ENCODE peak calls at places on chromosomes 12 and 14, in nine cellular contexts. H is endothelial cell of umbilical vein, N is psoas muscle, O is lower lobe of right lung, G is tibial artery, V is heart left ventricle, L is K562, J is breast epithelium, S is A673. M is an unnamed sample. For H3K27me3, the result is how much of the 10 kb centered on the place peaks cover.

GRCh38 chr14:55760801-55761200 is 180.8 kb downstream of the KTN1 start:
- DNase-seq in H (no peak), N (no peak), O (no peak), G (no peak), V (no peak), L (no peak), J (no peak), S (no peak), M (no peak)

GRCh38 chr14:85549697-85550096 is 19.8 kb downstream of the FLRT2 start:
- DNase-seq in H (no peak), N (no peak), O (no peak), G (no peak), V (no peak), L (no peak), J (no peak), S (no peak), M (no peak)

GRCh38 chr12:6662906-6663742 is at the start of gene ING4:
- DNase-seq in H (peak), N (peak), O (peak), G (peak), V (peak), L (peak), J (peak), S (peak), M (peak)

GRCh38 chr12:122523280-122523679 is 3.5 kb downstream of the RSRC2 start:
- DNase-seq in H (no peak), N (no peak), O (no peak), G (no peak), V (no peak), L (peak), J (no peak), S (peak), M (no peak)

GRCh38 chr12:110543965-110544364 is 39.2 kb downstream of the PPTC7 start:
- DNase-seq in H (no peak), N (no peak), O (no peak), G (no peak), V (no peak), L (no peak), J (no peak), S (no peak), M (no peak)

GRCh38 chr12:70691018-70691672 is 53.9 kb upstream of the PTPRB start:
- DNase-seq in H (peak), N (no peak), O (no peak), G (no peak), V (no peak), L (no peak), J (no peak), S (no peak), M (no peak)

GRCh38 chr14:43042408-43042807 is 1435.7 kb downstream of the LRFN5 start:
- DNase-seq in H (no peak), N (no peak), O (no peak), G (no peak), V (no peak), L (no peak), J (no peak), S (no peak), M (no peak)

GRCh38 chr12:77594386-77594785 is 236.3 kb upstream of the NAV3 start:
- DNase-seq in H (no peak), N (no peak), O (no peak), G (no peak), V (no peak), L (no peak), J (no peak), S (no peak), M (no peak)

GRCh38 chr14:54691525-54692260 is 124.8 kb downstream of the SAMD4A start:
- DNase-seq in H (peak), N (peak), O (peak), G (peak), V (peak), L (peak), J (peak), S (peak), M (peak)

GRCh38 chr12:65248656-65249633 is 29.5 kb upstream of the MSRB3 start:
- DNase-seq in H (peak), N (no peak), O (no peak), G (no peak), V (no peak), L (peak), J (no peak), S (no peak), M (no peak)

GRCh38 chr14:30651934-30652333 is 29.8 kb downstream of the SCFD1 start:
- DNase-seq in H (no peak), N (no peak), O (no peak), G (no peak), V (no peak), L (no peak), J (no peak), S (no peak), M (no peak)

GRCh38 chr12:107396991-107397390 is 288.6 kb upstream of the PWP1 start:
- DNase-seq in H (no peak), N (no peak), O (no peak), G (no peak), V (no peak), L (peak), J (no peak), S (no peak), M (no peak)

GRCh38 chr14:77245820-77246219 is 25.2 kb downstream of the NGB start:
- DNase-seq in H (no peak), N (peak), O (no peak), G (no peak), V (no peak), L (no peak), J (no peak), S (no peak), M (no peak)

GRCh38 chr12:108784270-108784669 is 53.0 kb upstream of the CORO1C start:
- DNase-seq in H (no peak), N (no peak), O (peak), G (no peak), V (no peak), L (no peak), J (no peak), S (no peak), M (no peak)

GRCh38 chr12:72540811-72541210 is 268.6 kb downstream of the TRHDE start:
- DNase-seq in H (no peak), N (no peak), O (no peak), G (no peak), V (no peak), L (no peak), J (no peak), S (no peak), M (no peak)

GRCh38 chr12:12265571-12266388 is 1.1 kb downstream of the LRP6 start:
- DNase-seq in H (peak), N (no peak), O (no peak), G (no peak), V (no peak), L (peak), J (no peak), S (peak), M (no peak)

GRCh38 chr12:124087251-124088141 is 114.5 kb downstream of the ZNF664 start:
- DNase-seq in H (no peak), N (no peak), O (no peak), G (no peak), V (no peak), L (no peak), J (no peak), S (no peak), M (no peak)

GRCh38 chr12:67386869-67387570 is 117.9 kb downstream of the CAND1 start:
- DNase-seq in H (no peak), N (no peak), O (no peak), G (no peak), V (no peak), L (no peak), J (no peak), S (no peak), M (no peak)

GRCh38 chr12:128853321-128854197 is at the start of gene GLT1D1:
- DNase-seq in H (no peak), N (no peak), O (no peak), G (no peak), V (no peak), L (no peak), J (no peak), S (no peak), M (no peak)

GRCh38 chr12:117408161-117408791 is 46.9 kb upstream of the NOS1 start:
- DNase-seq in H (peak), N (peak), O (peak), G (peak), V (peak), L (no peak), J (no peak), S (peak), M (no peak)

GRCh38 chr12:101570022-101570421 is 24.7 kb upstream of the MYBPC1 start:
- DNase-seq in H (peak), N (no peak), O (no peak), G (no peak), V (no peak), L (peak), J (no peak), S (peak), M (no peak)

GRCh38 chr12:108804361-108804949 is 52.9 kb downstream of the SSH1 start:
- DNase-seq in H (peak), N (peak), O (no peak), G (peak), V (peak), L (no peak), J (no peak), S (peak), M (no peak)

GRCh38 chr12:6319446-6319845 is 9.0 kb downstream of the PLEKHG6 start:
- DNase-seq in H (no peak), N (peak), O (no peak), G (no peak), V (no peak), L (no peak), J (no peak), S (no peak), M (no peak)

GRCh38 chr12:10851243-10851858 is 2.1 kb upstream of the PRR4 start:
- DNase-seq in H (no peak), N (no peak), O (no peak), G (no peak), V (no peak), L (no peak), J (no peak), S (no peak), M (no peak)

GRCh38 chr12:64618953-64619590 is 8.8 kb downstream of the RASSF3 start:
- DNase-seq in H (peak), N (no peak), O (no peak), G (no peak), V (no peak), L (peak), J (no peak), S (peak), M (no peak)

GRCh38 chr14:98160901-98161300 is 1111.1 kb downstream of the BCL11B start:
- DNase-seq in H (no peak), N (no peak), O (no peak), G (no peak), V (no peak), L (no peak), J (no peak), S (no peak), M (no peak)

GRCh38 chr14:86943391-86944365 is 1049.3 kb downstream of the GALC start:
- DNase-seq in H (no peak), N (no peak), O (no peak), G (no peak), V (no peak), L (no peak), J (no peak), S (peak), M (no peak)

GRCh38 chr14:81153187-81153586 is 67.6 kb downstream of the GTF2A1 start:
- DNase-seq in H (no peak), N (no peak), O (no peak), G (no peak), V (no peak), L (no peak), J (no peak), S (no peak), M (no peak)

GRCh38 chr12:132359971-132360370 is 30.6 kb upstream of the GALNT9 start:
- DNase-seq in H (no peak), N (peak), O (peak), G (no peak), V (no peak), L (no peak), J (peak), S (no peak), M (no peak)

GRCh38 chr12:121227294-121227693 is 17.4 kb downstream of the P2RX4 start:
- DNase-seq in H (no peak), N (no peak), O (peak), G (no peak), V (no peak), L (no peak), J (peak), S (no peak), M (no peak)

GRCh38 chr12:7989827-7990491 is 42.6 kb upstream of the FOXJ2 start:
- DNase-seq in H (peak), N (peak), O (peak), G (peak), V (peak), L (peak), J (no peak), S (peak), M (peak)

GRCh38 chr12:94962680-94963079 is 40.8 kb downstream of the NDUFA12 start:
- DNase-seq in H (no peak), N (no peak), O (no peak), G (no peak), V (no peak), L (no peak), J (no peak), S (no peak), M (no peak)

DNA sequence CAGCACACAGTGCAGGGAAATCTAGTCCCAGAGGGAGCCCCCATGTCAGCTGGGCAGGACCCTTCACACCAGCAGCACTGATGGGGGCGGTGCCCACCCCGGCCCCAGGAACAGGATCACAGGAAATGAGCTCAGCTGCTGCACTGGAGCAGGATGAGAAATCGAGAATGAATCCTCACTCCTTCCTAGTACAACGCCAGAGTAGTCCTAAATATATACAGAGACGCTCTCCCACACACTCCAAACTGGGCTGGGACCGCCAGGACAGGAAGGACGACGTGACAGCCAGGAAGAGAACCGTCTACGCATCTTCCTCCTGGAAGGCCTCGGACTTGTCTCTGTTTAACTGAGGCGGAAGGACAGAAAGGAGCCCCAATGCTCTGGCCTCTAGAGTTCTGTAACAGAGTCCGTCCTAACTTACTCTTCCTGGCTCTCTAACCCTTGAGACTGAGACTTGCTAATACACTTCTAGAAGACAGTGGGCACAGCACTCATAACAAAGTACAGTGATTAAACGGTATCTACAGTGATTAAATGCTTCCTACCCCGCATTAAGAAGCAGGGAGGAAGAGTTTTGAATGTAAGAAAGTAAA is 33.4 kb downstream of the CDC42BPB start:
- DNase-seq in H (peak), N (no peak), O (no peak), G (no peak), V (peak), L (no peak), J (peak), S (peak), M (no peak)
- H3K27ac ChIP-seq in H (peak), N (peak), O (peak), G (peak), V (peak), L (no peak), J (no peak), S (peak), M (no peak)

GRCh38 chr14:101116065-101116464 is 212.5 kb upstream of the RTL1 start:
- DNase-seq in H (no peak), N (no peak), O (no peak), G (no peak), V (no peak), L (no peak), J (no peak), S (no peak), M (no peak)

GRCh38 chr14:101115652-101116051 is 212.1 kb upstream of the RTL1 start:
- DNase-seq in H (no peak), N (no peak), O (no peak), G (no peak), V (no peak), L (no peak), J (no peak), S (no peak), M (no peak)

GRCh38 chr14:101114726-101115481 is 211.4 kb upstream of the RTL1 start:
- DNase-seq in H (no peak), N (peak), O (no peak), G (peak), V (no peak), L (no peak), J (no peak), S (no peak), M (no peak)

GRCh38 chr14:101117543-101117942 is 214.0 kb upstream of the RTL1 start:
- DNase-seq in H (no peak), N (no peak), O (no peak), G (no peak), V (no peak), L (no peak), J (no peak), S (no peak), M (no peak)

GRCh38 chr14:101116486-101117130 is 213.1 kb upstream of the RTL1 start:
- DNase-seq in H (no peak), N (no peak), O (no peak), G (peak), V (no peak), L (no peak), J (no peak), S (no peak), M (no peak)
- H3K27me3 ChIP-seq in H (under half), N (under half), O (under half), G (under half), V (under half), L (under half), J (under half), S (under half), M (under half)

DNA sequence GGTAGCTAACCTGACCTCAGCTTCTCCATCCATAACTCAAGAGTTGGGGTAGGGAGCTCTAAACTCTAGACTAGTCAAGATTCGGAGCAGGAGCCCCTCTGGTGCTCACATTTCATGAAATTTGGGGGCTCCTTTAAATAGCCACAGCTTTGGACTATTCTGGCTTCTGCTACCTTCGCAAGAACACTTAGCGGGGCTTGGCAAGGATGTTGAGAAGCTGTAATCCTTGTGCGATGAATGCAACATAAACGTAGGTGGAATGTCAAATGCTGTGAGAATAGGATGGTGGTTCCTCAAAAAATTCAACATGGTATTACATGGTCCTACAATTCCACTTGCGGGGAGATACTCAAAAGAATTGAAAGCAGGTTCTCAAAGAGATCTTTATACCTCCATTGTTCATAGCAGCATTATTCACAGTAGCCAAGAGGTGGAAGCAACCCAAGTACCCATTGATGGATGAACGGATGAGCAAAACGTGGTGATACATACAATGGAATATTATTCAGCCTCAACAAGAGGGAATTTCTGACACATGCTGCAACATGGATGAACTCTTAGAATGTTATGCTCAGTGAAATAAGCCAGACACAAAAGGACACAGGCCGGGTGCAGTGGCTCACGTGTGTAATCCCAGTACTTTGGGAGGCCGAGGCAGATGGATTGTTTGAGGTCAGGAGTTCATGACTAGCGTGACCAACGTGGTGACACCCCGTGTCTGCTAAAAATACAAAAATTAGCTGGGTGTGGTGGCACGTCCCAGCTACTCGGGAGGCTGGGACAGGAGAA is 73.8 kb downstream of the ACTN1 start:
- DNase-seq in H (no peak), N (peak), O (no peak), G (no peak), V (peak), L (no peak), J (no peak), S (no peak), M (no peak)
- H3K27ac ChIP-seq in H (no peak), N (no peak), O (no peak), G (peak), V (peak), L (no peak), J (no peak), S (no peak), M (no peak)

DNA sequence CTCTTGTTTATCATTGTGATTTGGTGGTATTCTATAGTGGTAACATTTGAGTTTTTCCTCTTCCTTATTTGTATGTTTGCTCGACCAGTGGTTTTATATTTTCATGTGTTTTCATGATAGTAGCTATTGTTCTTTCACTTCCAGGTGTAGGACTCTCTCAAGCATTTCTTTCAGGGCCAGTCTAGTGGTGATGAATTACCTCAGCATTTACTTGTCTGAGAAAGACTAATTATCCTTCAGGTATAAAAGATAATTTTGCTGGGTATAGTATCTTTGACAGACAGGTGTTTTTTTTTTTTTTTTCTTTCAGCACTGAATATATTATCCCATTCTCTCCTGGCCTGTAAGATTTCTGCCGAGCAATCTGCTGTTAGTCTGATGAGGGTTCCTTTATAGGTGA is 35.0 kb upstream of the CCND2 start:
- DNase-seq in H (no peak), N (no peak), O (no peak), G (no peak), V (no peak), L (no peak), J (no peak), S (no peak), M (no peak)
- H3K27me3 ChIP-seq in H (under half), N (under half), O (under half), G (under half), V (under half), L (under half), J (under half), S (under half), M (under half)

GRCh38 chr14:74546416-74546815 is 52.9 kb downstream of the ISCA2 start:
- DNase-seq in H (no peak), N (peak), O (no peak), G (no peak), V (no peak), L (no peak), J (no peak), S (no peak), M (no peak)
- H3K27ac ChIP-seq in H (no peak), N (no peak), O (no peak), G (no peak), V (no peak), L (no peak), J (no peak), S (no peak), M (no peak)

GRCh38 chr12:4810219-4810671 is 90.0 kb downstream of the GALNT8 start:
- DNase-seq in H (no peak), N (no peak), O (no peak), G (no peak), V (no peak), L (no peak), J (no peak), S (no peak), M (no peak)
- H3K27me3 ChIP-seq in H (under half), N (under half), O (under half), G (under half), V (under half), L (under half), J (half or more), S (half or more), M (under half)

GRCh38 chr14:99314623-99315022 is 42.6 kb upstream of the BCL11B start:
- DNase-seq in H (no peak), N (no peak), O (no peak), G (no peak), V (no peak), L (no peak), J (no peak), S (no peak), M (no peak)
- H3K27ac ChIP-seq in H (no peak), N (no peak), O (no peak), G (no peak), V (no peak), L (no peak), J (no peak), S (no peak), M (no peak)

DNA sequence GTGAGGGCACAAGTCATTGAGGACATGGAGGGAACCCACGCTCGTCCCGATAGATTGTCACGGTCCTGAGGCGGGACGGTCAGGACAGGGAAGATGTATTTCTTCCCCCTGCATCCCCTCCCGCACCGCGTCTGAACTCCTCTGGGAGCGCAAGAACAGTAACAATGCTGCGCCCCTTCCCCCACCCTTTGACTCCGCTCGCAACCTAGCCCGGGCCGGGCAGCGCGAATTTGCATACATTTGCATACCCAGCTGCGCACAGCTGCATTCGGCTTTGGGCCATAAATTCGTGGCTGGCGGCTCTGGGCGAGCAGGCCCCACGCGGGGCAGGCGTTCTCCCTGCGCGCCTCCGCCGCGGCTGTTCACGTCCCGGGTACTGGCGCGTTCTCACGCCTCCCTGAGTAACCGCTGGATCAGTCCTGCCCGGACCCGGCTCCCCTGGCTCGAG is 29.0 kb upstream of the SMUG1 start:
- DNase-seq in H (no peak), N (no peak), O (no peak), G (no peak), V (peak), L (no peak), J (no peak), S (peak), M (no peak)
- H3K27me3 ChIP-seq in H (under half), N (under half), O (under half), G (under half), V (under half), L (under half), J (under half), S (under half), M (under half)

GRCh38 chr12:24911284-24911791 is 37.6 kb downstream of the BCAT1 start:
- DNase-seq in H (peak), N (no peak), O (no peak), G (no peak), V (no peak), L (peak), J (no peak), S (no peak), M (no peak)
- H3K27ac ChIP-seq in H (peak), N (no peak), O (no peak), G (no peak), V (no peak), L (peak), J (no peak), S (no peak), M (no peak)

M was measured in CD4-positive, alpha-beta T cell.